ENCODE peak calls at places on chromosomes 6 and 20, in six cellular contexts. T, Q, D, Z, A and M are unnamed samples. For H3K4me1, the result is how much of the 10 kb centered on the place peaks cover.

GRCh38 chr20:17281478-17281877 is 54.6 kb downstream of the PCSK2 start:
- DNase-seq in Q (no peak), Z (peak), T (peak), D (peak), A (no peak), M (peak)

GRCh38 chr20:60804918-60805631 is 447.0 kb upstream of the CDH4 start:
- DNase-seq in D (peak), Q (no peak), A (no peak), Z (no peak), T (peak), M (no peak)

GRCh38 chr6:15588966-15589634 is 73.7 kb downstream of the DTNBP1 start:
- DNase-seq in Z (no peak), A (no peak), Q (no peak), D (no peak), T (peak), M (peak)

GRCh38 chr20:57030611-57031600 is 235.5 kb downstream of the BMP7 start:
- DNase-seq in A (no peak), Z (no peak), D (no peak), Q (no peak), T (peak), M (peak)

GRCh38 chr6:30202366-30202765 is 10.8 kb downstream of the TRIM26 start:
- DNase-seq in T (no peak), Z (no peak), Q (no peak), A (no peak), D (no peak), M (no peak)

GRCh38 chr6:12119085-12119588 is 107.0 kb downstream of the HIVEP1 start:
- DNase-seq in D (no peak), Q (no peak), Z (no peak), A (no peak), T (no peak), M (no peak)

GRCh38 chr20:57047281-57048026 is 219.0 kb downstream of the BMP7 start:
- DNase-seq in Z (no peak), A (no peak), T (no peak), Q (no peak), D (no peak), M (no peak)

GRCh38 chr20:46350201-46350985 is 42.1 kb upstream of the CDH22 start:
- DNase-seq in Q (peak), T (peak), Z (no peak), D (peak), A (no peak), M (peak)

GRCh38 chr20:49187330-49188100 is 619 bp downstream of the STAU1 start:
- DNase-seq in A (no peak), Z (no peak), Q (peak), T (peak), D (peak), M (peak)

GRCh38 chr20:44032583-44033138 is 118.0 kb downstream of the TOX2 start:
- DNase-seq in Q (no peak), D (no peak), Z (no peak), T (no peak), A (no peak), M (no peak)

GRCh38 chr6:82248233-82248735 is 740 bp upstream of the IBTK start:
- DNase-seq in T (peak), D (no peak), Z (peak), A (no peak), Q (no peak), M (peak)

GRCh38 chr20:46324960-46325703 is 16.8 kb upstream of the CDH22 start:
- DNase-seq in Z (no peak), T (peak), D (peak), Q (peak), A (no peak), M (peak)

GRCh38 chr6:32086661-32087573 is 22.2 kb downstream of the TNXB start:
- DNase-seq in Z (no peak), Q (no peak), D (no peak), A (no peak), T (peak), M (peak)

GRCh38 chr20:32549842-32550241 is 35.3 kb downstream of the NOL4L start:
- DNase-seq in D (no peak), A (no peak), Q (no peak), Z (no peak), T (no peak), M (no peak)

GRCh38 chr6:26045046-26045938 is 41.9 kb upstream of the HFE start:
- DNase-seq in T (peak), D (no peak), A (no peak), Q (peak), Z (no peak), M (peak)

GRCh38 chr6:6317825-6318733 is 2.4 kb downstream of the F13A1 start:
- DNase-seq in Q (no peak), Z (no peak), T (no peak), A (no peak), D (peak), M (no peak)

GRCh38 chr20:10427060-10427692 is 6.8 kb downstream of the MKKS start:
- DNase-seq in Z (no peak), T (peak), D (peak), Q (peak), A (no peak), M (peak)

GRCh38 chr6:159042003-159042823 is 2.6 kb downstream of the TAGAP start:
- DNase-seq in A (peak), Q (peak), Z (peak), T (peak), D (peak), M (peak)

GRCh38 chr6:168333039-168333438 is 13.5 kb upstream of the DACT2 start:
- DNase-seq in D (peak), Q (no peak), T (peak), Z (peak), A (no peak), M (no peak)

GRCh38 chr20:61737812-61738443 is 327.8 kb downstream of the TAF4 start:
- DNase-seq in Z (no peak), Q (no peak), D (no peak), A (no peak), T (no peak), M (no peak)

GRCh38 chr20:24877652-24878051 is 71.4 kb upstream of the CST7 start:
- DNase-seq in D (no peak), Z (no peak), Q (no peak), T (no peak), A (no peak), M (no peak)

GRCh38 chr6:170162011-170162770 is 128.7 kb downstream of the DLL1 start:
- DNase-seq in T (no peak), Q (no peak), D (no peak), Z (no peak), A (no peak), M (no peak)

GRCh38 chr20:45489083-45489531 is 19.6 kb downstream of the WFDC2 start:
- DNase-seq in D (no peak), Q (peak), Z (peak), A (no peak), T (peak), M (no peak)

GRCh38 chr6:11043552-11043960 is 549 bp downstream of the ELOVL2 start:
- DNase-seq in D (peak), Q (no peak), A (no peak), T (peak), Z (no peak), M (no peak)

GRCh38 chr6:136968831-136969230 is 46.7 kb downstream of the SLC35D3 start:
- DNase-seq in D (no peak), T (no peak), Z (no peak), A (no peak), Q (no peak), M (no peak)

GRCh38 chr6:2733324-2733723 is 17.4 kb downstream of the MYLK4 start:
- DNase-seq in D (no peak), A (no peak), Q (no peak), Z (no peak), T (peak), M (no peak)

GRCh38 chr20:22374066-22374465 is 210.3 kb downstream of the FOXA2 start:
- DNase-seq in A (no peak), D (no peak), Q (no peak), T (no peak), Z (no peak), M (no peak)

GRCh38 chr6:97203343-97203742 is 79.7 kb downstream of the MMS22L start:
- DNase-seq in Q (no peak), Z (no peak), D (peak), A (no peak), T (no peak), M (no peak)

GRCh38 chr6:118350881-118351430 is 197.1 kb upstream of the PLN start:
- DNase-seq in A (no peak), D (no peak), T (peak), Q (no peak), Z (no peak), M (peak)

GRCh38 chr6:104860221-104860620 is 502 bp upstream of the HACE1 start:
- DNase-seq in D (no peak), T (peak), Z (no peak), A (no peak), Q (no peak), M (peak)

GRCh38 chr20:46117704-46118467 is at the start of gene CD40:
- DNase-seq in D (peak), Q (peak), T (peak), A (peak), Z (peak), M (no peak)

GRCh38 chr6:99612551-99613397 is 6.1 kb downstream of the PRDM13 start:
- DNase-seq in T (no peak), A (no peak), D (peak), Z (no peak), Q (no peak), M (no peak)

GRCh38 chr6:57224769-57225515 is 2.8 kb upstream of the RAB23 start:
- DNase-seq in D (no peak), Z (no peak), A (no peak), Q (no peak), T (peak), M (peak)

GRCh38 chr20:19789009-19789408 is 31.0 kb downstream of the RIN2 start:
- DNase-seq in Q (no peak), Z (no peak), D (no peak), A (no peak), T (no peak), M (no peak)

GRCh38 chr6:119138906-119139541 is 60.6 kb upstream of the FAM184A start:
- DNase-seq in A (no peak), Z (no peak), Q (no peak), T (no peak), D (no peak), M (no peak)

GRCh38 chr6:127855542-127856159 is 45.2 kb downstream of the THEMIS start:
- DNase-seq in Q (peak), D (peak), T (peak), A (no peak), Z (no peak), M (peak)

GRCh38 chr6:88605271-88605670 is 358.1 kb downstream of the RNGTT start:
- DNase-seq in Q (no peak), A (no peak), T (no peak), D (no peak), Z (no peak), M (no peak)

GRCh38 chr20:539236-539635 is 4.4 kb downstream of the CSNK2A1 start:
- DNase-seq in D (no peak), Q (no peak), T (no peak), Z (no peak), A (no peak), M (no peak)

GRCh38 chr20:539848-540247 is 3.7 kb downstream of the CSNK2A1 start:
- DNase-seq in Z (no peak), A (no peak), Q (peak), D (no peak), T (peak), M (peak)

GRCh38 chr20:537983-538382 is 5.6 kb downstream of the CSNK2A1 start:
- DNase-seq in T (no peak), D (no peak), Z (no peak), Q (no peak), A (no peak), M (no peak)

GRCh38 chr20:542777-543368 is 717 bp downstream of the CSNK2A1 start:
- DNase-seq in Z (no peak), T (peak), D (peak), A (no peak), Q (no peak), M (peak)

DNA sequence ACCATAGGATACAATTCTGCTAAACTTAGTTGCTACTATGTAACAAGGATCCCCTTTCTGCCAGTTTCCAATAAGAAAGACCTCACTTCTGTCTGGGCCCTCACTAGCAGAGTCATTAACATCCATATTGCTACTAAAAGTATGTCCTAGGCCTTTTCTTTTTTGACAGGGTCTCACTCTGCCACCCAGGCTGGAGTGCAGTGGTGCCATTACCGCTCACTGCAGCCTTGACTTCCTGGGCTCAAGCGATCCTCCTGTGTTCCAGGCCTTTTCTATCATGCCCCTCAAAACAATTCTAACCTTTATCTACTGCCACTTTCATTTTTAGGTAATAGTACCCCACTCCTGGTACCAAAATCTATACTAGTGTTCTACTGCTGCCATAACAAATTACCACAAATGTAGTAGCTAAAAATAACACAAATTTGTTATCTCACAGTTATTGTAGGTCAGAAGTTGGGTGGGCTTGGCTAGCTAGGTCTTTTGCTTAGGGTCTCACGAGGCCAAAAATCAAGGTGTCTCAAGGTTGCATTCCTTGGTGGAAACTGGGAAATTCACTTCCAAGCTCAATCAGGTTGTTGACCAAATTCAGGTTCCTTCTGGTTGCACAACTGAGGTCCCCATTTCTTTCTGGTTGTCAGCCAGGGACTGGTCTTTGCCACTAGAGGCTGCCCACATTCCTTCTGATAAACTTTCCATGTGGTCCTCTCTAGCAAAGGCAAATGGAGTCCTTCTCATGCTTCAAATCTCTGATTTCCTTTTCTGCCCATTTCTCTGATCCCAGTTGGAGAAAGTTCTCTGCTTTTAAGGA is 3.0 kb downstream of the CSNK2A1 start:
- DNase-seq in D (no peak), T (no peak), A (no peak), Q (no peak), Z (no peak), M (no peak)
- H3K4me1 ChIP-seq in D (under half), T (under half), A (under half), Q (under half), Z (under half), M (half or more)

DNA sequence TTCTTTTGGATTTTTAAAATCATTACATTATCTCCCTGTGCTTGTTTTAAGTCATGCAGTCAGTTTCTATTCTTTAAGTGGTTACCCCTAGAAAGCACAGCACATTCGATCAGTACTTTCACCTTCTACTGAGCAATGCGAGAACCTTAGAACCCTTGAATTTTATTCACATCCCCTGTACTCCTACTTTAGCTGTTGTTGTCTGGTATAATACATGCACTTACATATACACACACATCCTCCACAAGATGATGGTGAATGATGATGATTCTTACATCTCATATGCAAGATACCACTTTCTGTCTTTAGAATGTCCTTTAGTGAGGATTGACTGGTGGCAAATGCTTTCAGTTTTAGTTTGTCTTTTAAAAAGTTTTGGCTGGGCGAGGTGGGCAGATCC is 5.7 kb downstream of the CDC40 start:
- DNase-seq in D (no peak), A (no peak), T (no peak), Q (no peak), Z (no peak), M (no peak)
- H3K9ac ChIP-seq in D (no peak), A (no peak), T (no peak), Q (no peak), Z (no peak), M (no peak)

GRCh38 chr6:155443168-155443567 is 12.5 kb downstream of the NOX3 start:
- DNase-seq in D (no peak), Z (no peak), A (no peak), T (no peak), Q (no peak), M (no peak)
- H3K4me1 ChIP-seq in D (under half), Z (under half), A (under half), T (under half), Q (under half), M (under half)

GRCh38 chr6:21104288-21104687 is 489.3 kb upstream of the SOX4 start:
- DNase-seq in Z (no peak), D (no peak), Q (no peak), A (no peak), T (no peak), M (no peak)

GRCh38 chr6:21102624-21103023 is 490.9 kb upstream of the SOX4 start:
- DNase-seq in D (no peak), Q (no peak), A (no peak), Z (no peak), T (no peak), M (no peak)

GRCh38 chr6:21101694-21102093 is 491.9 kb upstream of the SOX4 start:
- DNase-seq in Q (no peak), Z (no peak), D (peak), A (no peak), T (no peak), M (no peak)

GRCh38 chr6:21102201-21102600 is 491.4 kb upstream of the SOX4 start:
- DNase-seq in Q (no peak), A (no peak), Z (no peak), D (peak), T (no peak), M (no peak)

GRCh38 chr6:21103626-21104224 is 489.8 kb upstream of the SOX4 start:
- DNase-seq in T (no peak), D (no peak), A (no peak), Z (no peak), Q (no peak), M (peak)
- H3K9ac ChIP-seq in T (no peak), D (no peak), A (no peak), Z (no peak), Q (no peak), M (no peak)

DNA sequence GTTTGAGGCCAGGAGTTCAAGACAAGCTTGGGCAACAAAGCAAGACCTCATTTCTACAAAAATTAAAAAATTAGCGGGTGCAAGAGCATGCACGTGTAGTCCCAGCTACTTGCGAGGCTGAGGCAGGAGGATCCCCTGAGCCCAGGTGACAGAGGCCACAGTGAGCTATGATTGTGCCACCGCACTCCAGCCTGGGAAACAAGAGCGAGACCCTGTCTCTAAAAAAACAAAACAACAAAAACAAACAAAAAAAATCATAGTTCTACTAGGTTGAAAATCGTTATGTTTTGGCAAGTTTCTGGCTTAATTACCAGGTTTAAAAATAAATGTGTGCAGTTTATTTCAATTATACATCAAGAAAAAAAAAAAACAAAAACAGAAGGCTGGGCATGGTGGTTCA is 2.6 kb downstream of the EIF2S2 start:
- DNase-seq in T (no peak), D (no peak), Z (no peak), Q (no peak), A (no peak), M (no peak)
- H3K4me1 ChIP-seq in T (under half), D (under half), Z (under half), Q (under half), A (under half), M (under half)